ENCODE peak calls at places on chromosomes 13 and 19, in ten cellular contexts. T, C, G, U, M, P, D, K, Q and I are unnamed samples.
A peak's percentile ranks its signal among the peaks of the same experiment; 100 is the strongest.

GRCh38 chr13:78610381-78610883 is 7.1 kb upstream of the POU4F1 start:
- DNase-seq in T (no peak), C (no peak), G (no peak), U (no peak), M (peak; percentile 6), P (no peak), D (no peak), K (no peak), Q (no peak), I (no peak)

GRCh38 chr13:91946498-91947070 is 548.2 kb downstream of the GPC5 start:
- DNase-seq in T (peak; percentile 15), C (no peak), G (peak; percentile 12), U (no peak), M (no peak), P (peak; percentile 41), D (no peak), K (no peak), Q (no peak), I (no peak)

GRCh38 chr13:50535050-50535449 is 308.4 kb downstream of the DLEU7 start:
- DNase-seq in T (no peak), C (no peak), G (no peak), U (no peak), M (no peak), P (no peak), D (no peak), K (no peak), Q (no peak), I (no peak)

GRCh38 chr13:83881917-83882625 is at the start of gene SLITRK1:
- DNase-seq in T (peak; percentile 98), C (peak; percentile 57), G (peak; percentile 96), U (peak; percentile 41), M (peak; percentile 42), P (peak; percentile 91), D (peak; percentile 92), K (no peak), Q (no peak), I (peak; percentile 91)

GRCh38 chr13:97327521-97328221 is 105.5 kb downstream of the MBNL2 start:
- DNase-seq in T (no peak), C (no peak), G (no peak), U (no peak), M (no peak), P (no peak), D (no peak), K (no peak), Q (no peak), I (no peak)

GRCh38 chr13:69828527-69828926 is 279.1 kb upstream of the ATXN8OS start:
- DNase-seq in T (no peak), C (no peak), G (no peak), U (no peak), M (no peak), P (no peak), D (no peak), K (no peak), Q (no peak), I (no peak)

GRCh38 chr19:18220632-18221275 is 5.5 kb downstream of the PDE4C start:
- DNase-seq in T (peak; percentile 67), C (no peak), G (no peak), U (no peak), M (no peak), P (no peak), D (no peak), K (no peak), Q (no peak), I (no peak)

GRCh38 chr13:75398072-75398471 is 83.9 kb downstream of the TBC1D4 start:
- DNase-seq in T (no peak), C (no peak), G (no peak), U (no peak), M (no peak), P (no peak), D (no peak), K (no peak), Q (no peak), I (no peak)

GRCh38 chr13:57630661-57631606 is 610 bp upstream of the PCDH17 start:
- DNase-seq in T (peak; percentile 23), C (no peak), G (no peak), U (peak; percentile 3), M (no peak), P (peak; percentile 30), D (no peak), K (no peak), Q (no peak), I (no peak)

GRCh38 chr13:81821259-81821658 is 1480.3 kb upstream of the SPRY2 start:
- DNase-seq in T (no peak), C (no peak), G (no peak), U (no peak), M (no peak), P (no peak), D (no peak), K (no peak), Q (no peak), I (no peak)

GRCh38 chr19:2761309-2761677 is 21.5 kb upstream of the SLC39A3 start:
- DNase-seq in T (no peak), C (no peak), G (no peak), U (no peak), M (no peak), P (no peak), D (no peak), K (no peak), Q (no peak), I (no peak)

GRCh38 chr19:57559008-57559403 is 657 bp downstream of the ZNF550 start:
- DNase-seq in T (peak; percentile 23), C (peak; percentile 29), G (peak; percentile 16), U (peak; percentile 4), M (no peak), P (peak; percentile 41), D (no peak), K (no peak), Q (no peak), I (no peak)

GRCh38 chr19:4103073-4103418 is 20.9 kb downstream of the MAP2K2 start:
- DNase-seq in T (no peak), C (no peak), G (no peak), U (no peak), M (no peak), P (no peak), D (no peak), K (no peak), Q (no peak), I (no peak)

GRCh38 chr19:58568731-58569130 is 4.4 kb downstream of the MZF1 start:
- DNase-seq in T (no peak), C (peak; percentile 25), G (no peak), U (no peak), M (no peak), P (no peak), D (no peak), K (no peak), Q (peak; percentile 12), I (no peak)

GRCh38 chr19:29499921-29500590 is 25.7 kb upstream of the VSTM2B start:
- DNase-seq in T (no peak), C (no peak), G (no peak), U (no peak), M (no peak), P (no peak), D (no peak), K (no peak), Q (no peak), I (no peak)

GRCh38 chr19:8342684-8343482 is at the start of gene KANK3:
- DNase-seq in T (peak; percentile 97), C (peak; percentile 97), G (peak; percentile 97), U (peak; percentile 96), M (peak; percentile 73), P (peak; percentile 95), D (peak; percentile 92), K (peak; percentile 89), Q (peak; percentile 93), I (peak; percentile 92)
- TF ChIP-seq CTCF in T (no peak), C (peak; percentile 21), G (peak; percentile 6), U (no peak), M (no peak), P (no peak), D (no peak), K (no peak), Q (peak; percentile 21), I (no peak)

GRCh38 chr13:113489171-113489548 is 1.4 kb downstream of the DCUN1D2 start:
- DNase-seq in T (no peak), C (peak; percentile 19), G (no peak), U (no peak), M (no peak), P (peak; percentile 16), D (peak; percentile 71), K (no peak), Q (no peak), I (no peak)
- TF ChIP-seq CTCF in T (no peak), C (no peak), G (no peak), U (no peak), M (no peak), P (peak; percentile 7), D (no peak), K (no peak), Q (no peak), I (peak; percentile 52)

GRCh38 chr13:46605089-46605488 is 52.1 kb downstream of the LRCH1 start:
- DNase-seq in T (no peak), C (no peak), G (no peak), U (no peak), M (no peak), P (no peak), D (no peak), K (no peak), Q (no peak), I (no peak)

GRCh38 chr13:46604226-46604968 is 51.4 kb downstream of the LRCH1 start:
- DNase-seq in T (no peak), C (no peak), G (no peak), U (no peak), M (no peak), P (no peak), D (no peak), K (no peak), Q (no peak), I (no peak)

GRCh38 chr13:46602531-46602930 is 49.6 kb downstream of the LRCH1 start:
- DNase-seq in T (no peak), C (no peak), G (no peak), U (no peak), M (no peak), P (no peak), D (no peak), K (no peak), Q (no peak), I (no peak)

GRCh38 chr13:46600943-46601311 is 48.0 kb downstream of the LRCH1 start:
- DNase-seq in T (no peak), C (no peak), G (no peak), U (no peak), M (no peak), P (no peak), D (no peak), K (no peak), Q (no peak), I (no peak)

GRCh38 chr13:46603165-46603603 is 50.2 kb downstream of the LRCH1 start:
- DNase-seq in T (no peak), C (no peak), G (no peak), U (no peak), M (no peak), P (no peak), D (no peak), K (no peak), Q (no peak), I (no peak)
- TF ChIP-seq CTCF in T (peak; percentile 10), C (no peak), G (peak; percentile 12), U (peak; percentile 38), M (peak; percentile 31), P (peak; percentile 54), D (peak; percentile 42), K (no peak), Q (peak; percentile 24), I (peak; percentile 21)

GRCh38 chr13:45119990-45120864 is at the start of gene GTF2F2:
- DNase-seq in T (peak; percentile 91), C (peak; percentile 95), G (peak; percentile 86), U (peak; percentile 85), M (peak; percentile 82), P (peak; percentile 91), D (peak; percentile 96), K (peak; percentile 81), Q (peak; percentile 92), I (peak; percentile 86)
- TF ChIP-seq CTCF in T (no peak), C (no peak), G (no peak), U (no peak), M (no peak), P (no peak), D (no peak), K (no peak), Q (peak; percentile 30), I (no peak)